ENCODE peak calls at places on chromosomes 6 and 20, in six cellular contexts. P, R, X, Y, Z and M are unnamed samples.

GRCh38 chr6:108838101-108838717 is 10.0 kb upstream of the ARMC2 start:
- DNase-seq in X (no peak), P (no peak), Y (peak), R (no peak), Z (no peak), M (peak)

GRCh38 chr6:104973404-104973803 is 16.5 kb downstream of the LIN28B start:
- DNase-seq in Y (no peak), X (no peak), P (no peak), Z (no peak), R (no peak), M (no peak)

GRCh38 chr6:20211941-20212391 is 303 bp downstream of the MBOAT1 start:
- DNase-seq in Y (peak), Z (peak), R (no peak), P (peak), X (no peak), M (peak)

GRCh38 chr20:51570755-51571469 is 28.4 kb upstream of the NFATC2 start:
- DNase-seq in P (peak), Z (no peak), X (no peak), Y (no peak), R (no peak), M (no peak)

GRCh38 chr6:169807219-169807618 is 55.8 kb downstream of the ERMARD start:
- DNase-seq in Z (no peak), R (no peak), Y (no peak), X (no peak), P (no peak), M (no peak)

GRCh38 chr20:63226020-63226943 is 9.4 kb upstream of the BIRC7 start:
- DNase-seq in X (no peak), P (no peak), R (no peak), Z (no peak), Y (no peak), M (no peak)

GRCh38 chr6:74780831-74781230 is 425.0 kb downstream of the COL12A1 start:
- DNase-seq in Z (no peak), R (no peak), Y (no peak), X (no peak), P (no peak), M (no peak)

GRCh38 chr6:149898966-149899365 is 1.1 kb upstream of the RAET1E start:
- DNase-seq in P (no peak), X (no peak), Y (no peak), R (no peak), Z (no peak), M (no peak)

GRCh38 chr6:170238741-170239565 is 51.9 kb downstream of the DLL1 start:
- DNase-seq in R (no peak), X (no peak), Y (no peak), Z (no peak), P (no peak), M (no peak)

GRCh38 chr6:71294121-71294523 is 5.5 kb downstream of the OGFRL1 start:
- DNase-seq in Z (no peak), Y (no peak), R (no peak), P (peak), X (no peak), M (peak)

GRCh38 chr6:451336-451735 is 59.8 kb downstream of the IRF4 start:
- DNase-seq in R (no peak), Y (no peak), Z (no peak), X (no peak), P (no peak), M (no peak)

GRCh38 chr6:35047265-35048011 is 93.7 kb downstream of the TCP11 start:
- DNase-seq in Z (peak), Y (no peak), P (peak), R (peak), X (no peak), M (no peak)

GRCh38 chr6:167475947-167476346 is 151.1 kb downstream of the TTLL2 start:
- DNase-seq in P (no peak), X (no peak), Z (no peak), R (no peak), Y (peak), M (no peak)

GRCh38 chr20:45545754-45546453 is 1.3 kb downstream of the EPPIN start:
- DNase-seq in P (peak), Y (peak), Z (peak), X (peak), R (peak), M (peak)

GRCh38 chr6:106974337-106974998 is at the start of gene CD24:
- DNase-seq in Y (peak), Z (no peak), P (no peak), R (peak), X (no peak), M (peak)

GRCh38 chr20:37946946-37947345 is 44.0 kb downstream of the VSTM2L start:
- DNase-seq in Z (no peak), P (no peak), X (no peak), Y (no peak), R (no peak), M (no peak)

GRCh38 chr20:43904778-43905177 is 9.9 kb upstream of the TOX2 start:
- DNase-seq in P (no peak), X (no peak), Z (no peak), R (no peak), Y (no peak), M (peak)

GRCh38 chr6:81981812-81982211 is 229.3 kb upstream of the TENT5A start:
- DNase-seq in Z (peak), Y (no peak), R (no peak), X (peak), P (peak), M (peak)

GRCh38 chr6:73956305-73956704 is 260.3 kb downstream of the CD109 start:
- DNase-seq in R (no peak), Y (no peak), X (no peak), Z (no peak), P (no peak), M (no peak)

GRCh38 chr6:8084586-8084985 is 17.8 kb downstream of the EEF1E1 start:
- DNase-seq in P (peak), X (no peak), Y (no peak), R (no peak), Z (no peak), M (no peak)

GRCh38 chr6:89323461-89324098 is 8.5 kb upstream of the GABRR2 start:
- DNase-seq in X (no peak), R (no peak), P (peak), Y (no peak), Z (no peak), M (no peak)

GRCh38 chr6:26322645-26323482 is 42.1 kb upstream of the BTN3A2 start:
- DNase-seq in Z (peak), X (peak), R (peak), P (peak), Y (peak), M (peak)

GRCh38 chr6:35521235-35521634 is 8.5 kb upstream of the TULP1 start:
- DNase-seq in Z (no peak), Y (no peak), X (no peak), P (no peak), R (peak), M (no peak)

GRCh38 chr6:16229710-16230109 is 8.7 kb upstream of the GMPR start:
- DNase-seq in R (no peak), Y (no peak), P (no peak), Z (no peak), X (no peak), M (no peak)

GRCh38 chr6:4581468-4582420 is 194.5 kb upstream of the CDYL start:
- DNase-seq in P (peak), X (no peak), Z (no peak), Y (no peak), R (no peak), M (peak)

GRCh38 chr20:1286267-1287036 is 20.4 kb downstream of the SNPH start:
- DNase-seq in Z (no peak), Y (no peak), P (no peak), X (no peak), R (no peak), M (no peak)

GRCh38 chr6:42007753-42008528 is 42.4 kb upstream of the TAF8 start:
- DNase-seq in X (no peak), Z (no peak), Y (no peak), P (no peak), R (no peak), M (no peak)

GRCh38 chr6:27161946-27162603 is 85.4 kb upstream of the PRSS16 start:
- DNase-seq in Y (peak), P (peak), R (peak), X (peak), Z (peak), M (peak)

GRCh38 chr6:1767481-1768246 is 157.9 kb downstream of the FOXC1 start:
- DNase-seq in P (peak), R (peak), Z (peak), Y (no peak), X (no peak), M (peak)

GRCh38 chr6:35183281-35183680 is 30.5 kb upstream of the SCUBE3 start:
- DNase-seq in Y (no peak), R (no peak), Z (no peak), X (no peak), P (no peak), M (no peak)

GRCh38 chr6:48541669-48542068 is 430.7 kb upstream of the PTCHD4 start:
- DNase-seq in P (no peak), X (no peak), Y (no peak), Z (no peak), R (no peak), M (peak)

GRCh38 chr20:38153011-38153329 is 12.1 kb downstream of the TGM2 start:
- DNase-seq in Z (no peak), R (no peak), X (no peak), P (no peak), Y (no peak), M (peak)

GRCh38 chr6:160990847-160991410 is 640 bp upstream of the MAP3K4 start:
- DNase-seq in Y (no peak), P (no peak), Z (no peak), X (no peak), R (no peak), M (no peak)

GRCh38 chr6:1267057-1267732 is 44.7 kb upstream of the FOXQ1 start:
- DNase-seq in P (peak), Y (no peak), R (no peak), Z (no peak), X (no peak), M (peak)

GRCh38 chr20:29319725-29320124 is 1937.7 kb upstream of the DEFB115 start:
- DNase-seq in Y (no peak), X (no peak), P (no peak), R (no peak), Z (no peak), M (no peak)

GRCh38 chr20:25226433-25227316 is 21.2 kb upstream of the PYGB start:
- DNase-seq in R (peak), Z (no peak), X (no peak), P (no peak), Y (no peak), M (peak)

GRCh38 chr20:25227317-25227831 is 20.5 kb upstream of the PYGB start:
- DNase-seq in X (no peak), Y (no peak), Z (no peak), P (peak), R (no peak), M (peak)

GRCh38 chr20:25229486-25230176 is 18.3 kb upstream of the PYGB start:
- DNase-seq in Z (no peak), R (no peak), Y (no peak), X (no peak), P (no peak), M (no peak)

GRCh38 chr20:25233016-25233772 is 14.7 kb upstream of the PYGB start:
- DNase-seq in R (no peak), X (no peak), Y (peak), Z (no peak), P (peak), M (peak)

DNA sequence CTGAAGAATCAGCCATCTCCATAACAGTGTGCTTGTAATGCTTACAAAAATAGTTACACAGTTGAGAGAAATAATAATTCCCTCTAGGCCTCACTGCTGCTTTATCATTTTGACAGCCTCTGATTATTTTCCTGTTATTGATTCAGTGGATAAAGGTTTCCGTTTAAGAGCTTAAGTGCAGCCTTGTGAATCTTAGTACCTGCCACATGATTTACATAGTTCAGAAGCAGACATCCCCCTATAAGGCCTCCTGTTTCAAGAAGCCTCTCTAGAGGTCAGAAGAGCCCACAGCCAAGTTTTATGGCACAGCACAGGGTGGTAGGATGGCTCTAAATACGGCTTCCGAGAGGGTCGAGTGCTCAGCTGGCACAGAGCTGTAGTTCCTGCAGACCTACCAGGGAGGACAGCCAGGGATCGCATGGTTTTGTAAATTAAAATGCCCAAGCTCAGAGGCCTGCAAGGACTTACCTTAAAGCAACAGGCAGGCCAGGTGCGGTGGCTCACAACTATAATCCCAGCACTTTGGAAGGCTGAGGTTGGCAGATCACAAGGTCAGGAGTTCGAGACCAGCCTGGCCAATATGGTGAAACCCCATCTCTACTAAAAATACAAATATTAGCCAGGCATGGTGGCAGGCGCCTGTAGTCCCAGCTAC is 17.6 kb upstream of the PYGB start:
- DNase-seq in R (no peak), Z (no peak), X (no peak), P (no peak), Y (no peak), M (no peak)
- H3K27ac ChIP-seq in R (no peak), Z (no peak), X (no peak), P (no peak), Y (no peak), M (peak)

DNA sequence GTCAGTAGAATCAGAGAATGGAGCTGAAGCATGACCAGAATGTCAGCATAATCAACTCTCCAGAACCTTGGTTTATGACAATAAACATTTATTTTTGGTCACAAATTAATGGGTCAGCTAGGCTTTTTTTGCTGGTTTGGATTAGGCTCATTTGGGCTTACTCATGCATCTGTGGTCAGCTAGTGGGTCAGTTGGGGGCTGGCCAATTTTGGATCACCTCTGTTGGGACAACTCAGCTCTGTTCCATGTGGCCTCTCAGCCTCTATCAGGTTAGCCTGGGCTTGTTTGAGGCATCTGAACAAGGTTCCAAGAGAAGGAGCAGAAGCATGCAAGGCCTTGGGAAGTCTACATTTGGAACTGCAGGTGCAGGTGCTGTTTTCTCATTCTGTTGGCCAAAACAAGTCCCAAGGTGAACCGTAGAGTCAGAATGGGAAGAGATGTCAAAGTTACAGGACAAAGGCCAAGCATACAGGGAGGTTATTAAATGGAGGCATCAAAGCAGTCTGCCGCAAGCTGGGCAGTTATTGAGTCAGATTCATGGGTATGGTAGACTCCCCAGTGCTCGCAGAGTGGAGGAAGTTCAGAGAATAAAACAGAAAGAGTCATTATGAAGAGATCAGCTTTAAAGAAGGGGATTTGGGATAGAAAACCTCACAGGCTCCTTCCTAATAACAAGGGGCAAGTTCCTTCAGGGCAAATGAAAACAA is 173.0 kb downstream of the PLCB4 start:
- DNase-seq in Z (no peak), P (peak), R (no peak), Y (peak), X (no peak), M (peak)
- TF ChIP-seq EZH2phosphoT487 in Z (no peak), P (no peak), R (no peak), Y (no peak), X (no peak), M (no peak)

GRCh38 chr20:48157970-48158369 is 372.7 kb upstream of the SULF2 start:
- DNase-seq in Z (no peak), Y (no peak), P (no peak), X (no peak), R (no peak), M (peak)
- H3K9ac ChIP-seq in Z (no peak), Y (no peak), P (no peak), X (no peak), R (no peak), M (no peak)

GRCh38 chr6:37049990-37050853 is 44.8 kb downstream of the FGD2 start:
- DNase-seq in R (no peak), Y (no peak), P (no peak), Z (peak), X (no peak), M (no peak)

GRCh38 chr6:37047933-37048850 is 42.7 kb downstream of the FGD2 start:
- DNase-seq in P (no peak), Z (no peak), Y (no peak), X (no peak), R (no peak), M (no peak)

GRCh38 chr6:37047421-37047931 is 42.0 kb downstream of the FGD2 start:
- DNase-seq in Y (no peak), Z (no peak), P (no peak), R (no peak), X (no peak), M (no peak)

GRCh38 chr6:37049735-37049989 is 44.2 kb downstream of the FGD2 start:
- DNase-seq in P (no peak), X (no peak), Y (no peak), R (no peak), Z (no peak), M (no peak)

GRCh38 chr6:37048851-37049734 is 43.6 kb downstream of the FGD2 start:
- DNase-seq in Y (no peak), Z (peak), R (no peak), X (no peak), P (peak), M (peak)
- H3K27ac ChIP-seq in Y (no peak), Z (peak), R (no peak), X (no peak), P (no peak), M (no peak)

GRCh38 chr6:141460743-141461484 is 671.8 kb upstream of the GJE1 start:
- DNase-seq in X (no peak), Z (no peak), R (no peak), P (no peak), Y (no peak), M (peak)

GRCh38 chr6:141463237-141463977 is 669.3 kb upstream of the GJE1 start:
- DNase-seq in R (no peak), Y (no peak), P (peak), Z (peak), X (no peak), M (peak)

GRCh38 chr6:141467881-141468280 is 664.8 kb upstream of the GJE1 start:
- DNase-seq in R (no peak), X (no peak), Y (no peak), P (peak), Z (peak), M (peak)

GRCh38 chr6:141467041-141467440 is 665.7 kb upstream of the GJE1 start:
- DNase-seq in Y (no peak), X (no peak), Z (no peak), P (no peak), R (no peak), M (no peak)

GRCh38 chr6:141464490-141464889 is 668.2 kb upstream of the GJE1 start:
- DNase-seq in Y (no peak), Z (peak), P (peak), R (no peak), X (no peak), M (peak)
- TF ChIP-seq EZH2phosphoT487 in Y (no peak), Z (no peak), P (no peak), R (no peak), X (no peak), M (no peak)

GRCh38 chr20:21105429-21106170 is 558 bp downstream of the LINC00237 start:
- DNase-seq in P (no peak), Z (no peak), R (peak), X (no peak), Y (peak), M (no peak)
- H3K9ac ChIP-seq in P (no peak), Z (no peak), R (no peak), X (no peak), Y (no peak), M (no peak)